ENCODE peak calls at places on chromosome 15, in eight cellular contexts. K, E, B, X, T, S, U and N are unnamed samples.

GRCh38 chr15:56631765-56632164 is 101.5 kb downstream of the ZNF280D start:
- DNase-seq in E (no peak), T (no peak), K (no peak), B (no peak), X (no peak), S (no peak), U (no peak), N (no peak)

GRCh38 chr15:59349715-59350420 is 22.8 kb downstream of the MYO1E start:
- DNase-seq in X (no peak), B (peak; percentile 28), U (peak; percentile 14), K (no peak), E (no peak), S (no peak), T (no peak), N (peak; percentile 46)

GRCh38 chr15:92226020-92226612 is 167.6 kb upstream of the ST8SIA2 start:
- DNase-seq in S (no peak), B (peak; percentile 25), E (no peak), K (no peak), T (no peak), U (peak; percentile 10), X (no peak), N (no peak)

GRCh38 chr15:58212909-58213526 is 74.8 kb downstream of the AQP9 start:
- DNase-seq in B (peak; percentile 14), U (peak; percentile 31), S (no peak), T (no peak), E (no peak), K (no peak), X (no peak), N (no peak)

GRCh38 chr15:65172531-65172930 is 12.6 kb downstream of the CLPX start:
- DNase-seq in S (no peak), X (no peak), K (no peak), T (no peak), B (no peak), E (no peak), U (no peak), N (no peak)

GRCh38 chr15:43361313-43361903 is 9.4 kb downstream of the ZSCAN29 start:
- DNase-seq in X (no peak), S (no peak), U (no peak), K (no peak), E (no peak), B (no peak), T (no peak), N (no peak)

GRCh38 chr15:101183226-101183925 is 68.5 kb downstream of the CHSY1 start:
- DNase-seq in X (no peak), U (no peak), K (no peak), T (no peak), E (no peak), S (no peak), B (no peak), N (no peak)

GRCh38 chr15:63501256-63502089 is 2.9 kb upstream of the USP3 start:
- DNase-seq in S (no peak), X (peak; percentile 97), K (peak; percentile 92), E (no peak), U (no peak), T (peak; percentile 80), B (peak; percentile 38), N (peak; percentile 83)

GRCh38 chr15:25391971-25392733 is 46.7 kb downstream of the UBE3A start:
- DNase-seq in S (no peak), K (no peak), B (no peak), T (no peak), E (no peak), U (no peak), X (no peak), N (no peak)

GRCh38 chr15:91975241-91975978 is 121.9 kb downstream of the SLCO3A1 start:
- DNase-seq in E (no peak), K (no peak), U (no peak), X (no peak), T (no peak), B (no peak), S (no peak), N (no peak)

GRCh38 chr15:25544076-25544475 is 105.3 kb upstream of the UBE3A start:
- DNase-seq in B (no peak), U (no peak), X (no peak), K (no peak), E (no peak), S (no peak), T (no peak), N (no peak)

GRCh38 chr15:96042734-96043224 is 287.7 kb upstream of the NR2F2 start:
- DNase-seq in U (no peak), E (no peak), B (no peak), X (no peak), S (peak; percentile 77), K (no peak), T (no peak), N (no peak)

GRCh38 chr15:83290236-83290635 is 5.8 kb upstream of the BNC1 start:
- DNase-seq in X (no peak), E (peak; percentile 77), U (peak; percentile 16), B (no peak), K (no peak), T (no peak), S (no peak), N (no peak)

GRCh38 chr15:29449136-29449535 is 179.5 kb upstream of the NSMCE3 start:
- DNase-seq in X (no peak), S (no peak), K (no peak), E (no peak), U (no peak), B (no peak), T (no peak), N (no peak)

GRCh38 chr15:25939122-25939521 is 76.0 kb upstream of the ATP10A start:
- DNase-seq in E (no peak), U (no peak), S (peak; percentile 27), X (no peak), T (no peak), K (no peak), B (no peak), N (no peak)

GRCh38 chr15:90560229-90560771 is 30.6 kb downstream of the CRTC3 start:
- DNase-seq in S (no peak), U (no peak), X (peak; percentile 89), E (peak; percentile 92), K (peak; percentile 81), B (no peak), T (no peak), N (peak; percentile 38)
- TF ChIP-seq EP300 in S (no peak), U (no peak), X (no peak), E (peak; percentile 61), K (no peak), B (no peak), T (peak; percentile 49), N (peak; percentile 45)

GRCh38 chr15:76343313-76343996 is 6.9 kb downstream of the ISL2 start:
- DNase-seq in U (no peak), T (no peak), E (no peak), X (no peak), K (no peak), S (no peak), B (no peak), N (no peak)

GRCh38 chr15:76345880-76346665 is 9.5 kb downstream of the ISL2 start:
- DNase-seq in T (no peak), U (no peak), B (peak; percentile 61), X (peak; percentile 76), K (no peak), E (no peak), S (no peak), N (peak; percentile 81)

GRCh38 chr15:76346666-76347506 is 10.3 kb downstream of the ISL2 start:
- DNase-seq in B (no peak), X (peak; percentile 74), T (no peak), S (no peak), U (no peak), E (no peak), K (no peak), N (peak; percentile 38)

GRCh38 chr15:76347507-76348055 is 11.0 kb downstream of the ISL2 start:
- DNase-seq in B (no peak), U (no peak), K (no peak), S (no peak), E (no peak), X (no peak), T (no peak), N (no peak)

GRCh38 chr15:76345269-76345879 is 8.8 kb downstream of the ISL2 start:
- DNase-seq in S (no peak), U (no peak), B (no peak), E (no peak), X (no peak), T (no peak), K (no peak), N (no peak)
- H3K4me3 ChIP-seq in S (peak overlapping the region; percentile 68), U (no peak overlapping the region), B (peak overlapping the region; percentile 76), E (peak overlapping the region; percentile 58), X (peak overlapping the region; percentile 44), T (peak overlapping the region; percentile 50), K (peak overlapping the region; percentile 50), N (no peak overlapping the region)

GRCh38 chr15:82047493-82048446 is 2.0 kb upstream of the MEX3B start:
- DNase-seq in E (no peak), X (no peak), B (no peak), S (no peak), K (no peak), T (no peak), U (no peak), N (no peak)
- TF ChIP-seq POLR2AphosphoS5 in E (no peak), X (no peak), B (no peak), S (no peak), K (no peak), T (no peak), U (no peak), N (no peak)

GRCh38 chr15:68252925-68253534 is 23.5 kb upstream of the CLN6 start:
- DNase-seq in S (peak; percentile 26), U (peak; percentile 48), E (no peak), B (peak; percentile 72), X (no peak), T (peak; percentile 37), K (no peak), N (peak; percentile 35)

GRCh38 chr15:68258684-68259083 is 18.9 kb upstream of the FEM1B start:
- DNase-seq in K (no peak), U (no peak), B (no peak), T (no peak), X (peak; percentile 75), E (no peak), S (no peak), N (peak; percentile 16)

GRCh38 chr15:68259883-68260282 is 17.7 kb upstream of the FEM1B start:
- DNase-seq in K (no peak), U (no peak), T (no peak), S (no peak), B (no peak), E (no peak), X (no peak), N (no peak)

GRCh38 chr15:68261241-68261640 is 16.3 kb upstream of the FEM1B start:
- DNase-seq in S (no peak), T (no peak), X (no peak), K (no peak), U (no peak), E (no peak), B (no peak), N (no peak)

GRCh38 chr15:68256675-68257450 is 20.7 kb upstream of the FEM1B start:
- DNase-seq in B (peak; percentile 56), T (peak; percentile 79), S (no peak), U (no peak), E (no peak), X (peak; percentile 95), K (peak; percentile 94), N (peak; percentile 89)
- TF ChIP-seq EP300 in B (no peak), T (no peak), S (no peak), U (no peak), E (no peak), X (peak; percentile 47), K (no peak), N (no peak)

GRCh38 chr15:67783303-67783702 is 42.0 kb upstream of the SKOR1 start:
- DNase-seq in K (no peak), E (peak; percentile 37), X (no peak), T (no peak), U (no peak), B (no peak), S (peak; percentile 87), N (peak; percentile 28)
- H3K4me3 ChIP-seq in K (no peak overlapping the region), E (no peak overlapping the region), X (no peak overlapping the region), T (no peak overlapping the region), U (no peak overlapping the region), B (no peak overlapping the region), S (no peak overlapping the region), N (no peak overlapping the region)